ENCODE peak calls at places on chromosome 5, in seven cellular contexts. One of them, this sample, is unnamed.

GRCh38 chr5:7926296-7926695 is 57.3 kb downstream of the MTRR start:
- DNase-seq in ACHN: no peak
- DNase-seq in NCI-H345: no peak
- DNase-seq in NCI-H146: no peak
- DNase-seq in dorsolateral prefrontal cortex: no peak
- DNase-seq in GM13976: no peak
- DNase-seq in activated CD4-positive, alpha-beta memory T cell treated with anti-CD3 and anti-CD28 coated beads, Interleukin-2, amount 10 ng/mL, durations not matched to agents 7 days and 5 days: no peak
- DNase-seq in this sample: no peak

GRCh38 chr5:43389679-43390329 is 22.4 kb downstream of the CCL28 start:
- DNase-seq in NCI-H345: peak
- DNase-seq in GM13976: peak
- DNase-seq in dorsolateral prefrontal cortex: no peak
- DNase-seq in activated CD4-positive, alpha-beta memory T cell treated with anti-CD3 and anti-CD28 coated beads, Interleukin-2, amount 10 ng/mL, durations not matched to agents 7 days and 5 days: peak
- DNase-seq in NCI-H146: peak
- DNase-seq in ACHN: peak
- DNase-seq in this sample: peak

GRCh38 chr5:122743231-122743630 is 31.6 kb upstream of the SNX2 start:
- DNase-seq in GM13976: no peak
- DNase-seq in NCI-H345: no peak
- DNase-seq in dorsolateral prefrontal cortex: no peak
- DNase-seq in ACHN: no peak
- DNase-seq in NCI-H146: no peak
- DNase-seq in activated CD4-positive, alpha-beta memory T cell treated with anti-CD3 and anti-CD28 coated beads, Interleukin-2, amount 10 ng/mL, durations not matched to agents 7 days and 5 days: no peak
- DNase-seq in this sample: no peak

GRCh38 chr5:176774216-176775171 is 35.9 kb upstream of the UNC5A start:
- DNase-seq in NCI-H146: no peak
- DNase-seq in GM13976: peak
- DNase-seq in activated CD4-positive, alpha-beta memory T cell treated with anti-CD3 and anti-CD28 coated beads, Interleukin-2, amount 10 ng/mL, durations not matched to agents 7 days and 5 days: no peak
- DNase-seq in ACHN: no peak
- DNase-seq in dorsolateral prefrontal cortex: peak
- DNase-seq in NCI-H345: no peak
- DNase-seq in this sample: no peak

GRCh38 chr5:88836195-88836838 is 46.7 kb downstream of the MEF2C start:
- DNase-seq in NCI-H146: no peak
- DNase-seq in ACHN: peak
- DNase-seq in GM13976: no peak
- DNase-seq in activated CD4-positive, alpha-beta memory T cell treated with anti-CD3 and anti-CD28 coated beads, Interleukin-2, amount 10 ng/mL, durations not matched to agents 7 days and 5 days: no peak
- DNase-seq in dorsolateral prefrontal cortex: no peak
- DNase-seq in NCI-H345: no peak
- DNase-seq in this sample: no peak

GRCh38 chr5:124744170-124744911 is 2.1 kb downstream of the ZNF608 start:
- DNase-seq in dorsolateral prefrontal cortex: peak
- DNase-seq in NCI-H345: no peak
- DNase-seq in GM13976: no peak
- DNase-seq in NCI-H146: peak
- DNase-seq in activated CD4-positive, alpha-beta memory T cell treated with anti-CD3 and anti-CD28 coated beads, Interleukin-2, amount 10 ng/mL, durations not matched to agents 7 days and 5 days: no peak
- DNase-seq in ACHN: peak
- DNase-seq in this sample: no peak

GRCh38 chr5:82111191-82111590 is 139.4 kb downstream of the ATG10 start:
- DNase-seq in dorsolateral prefrontal cortex: no peak
- DNase-seq in NCI-H345: no peak
- DNase-seq in ACHN: no peak
- DNase-seq in GM13976: no peak
- DNase-seq in activated CD4-positive, alpha-beta memory T cell treated with anti-CD3 and anti-CD28 coated beads, Interleukin-2, amount 10 ng/mL, durations not matched to agents 7 days and 5 days: no peak
- DNase-seq in NCI-H146: no peak
- DNase-seq in this sample: no peak

GRCh38 chr5:166909926-166910325 is 1381.5 kb upstream of the WWC1 start:
- DNase-seq in GM13976: no peak
- DNase-seq in NCI-H345: no peak
- DNase-seq in dorsolateral prefrontal cortex: no peak
- DNase-seq in NCI-H146: no peak
- DNase-seq in activated CD4-positive, alpha-beta memory T cell treated with anti-CD3 and anti-CD28 coated beads, Interleukin-2, amount 10 ng/mL, durations not matched to agents 7 days and 5 days: no peak
- DNase-seq in ACHN: no peak
- DNase-seq in this sample: no peak

GRCh38 chr5:72587909-72588308 is 80.7 kb upstream of the ZNF366 start:
- DNase-seq in GM13976: no peak
- DNase-seq in dorsolateral prefrontal cortex: no peak
- DNase-seq in activated CD4-positive, alpha-beta memory T cell treated with anti-CD3 and anti-CD28 coated beads, Interleukin-2, amount 10 ng/mL, durations not matched to agents 7 days and 5 days: no peak
- DNase-seq in ACHN: no peak
- DNase-seq in NCI-H146: no peak
- DNase-seq in NCI-H345: no peak
- DNase-seq in this sample: no peak

GRCh38 chr5:67416133-67416937 is 219.7 kb upstream of the CD180 start:
- DNase-seq in GM13976: no peak
- DNase-seq in ACHN: no peak
- DNase-seq in activated CD4-positive, alpha-beta memory T cell treated with anti-CD3 and anti-CD28 coated beads, Interleukin-2, amount 10 ng/mL, durations not matched to agents 7 days and 5 days: no peak
- DNase-seq in NCI-H146: no peak
- DNase-seq in dorsolateral prefrontal cortex: no peak
- DNase-seq in NCI-H345: no peak
- DNase-seq in this sample: no peak

GRCh38 chr5:57456531-57457135 is 26.0 kb downstream of the ACTBL2 start:
- DNase-seq in activated CD4-positive, alpha-beta memory T cell treated with anti-CD3 and anti-CD28 coated beads, Interleukin-2, amount 10 ng/mL, durations not matched to agents 7 days and 5 days: no peak
- DNase-seq in dorsolateral prefrontal cortex: no peak
- DNase-seq in NCI-H345: no peak
- DNase-seq in GM13976: no peak
- DNase-seq in ACHN: no peak
- DNase-seq in NCI-H146: no peak
- DNase-seq in this sample: peak

GRCh38 chr5:175638305-175638704 is 19.6 kb upstream of the HRH2 start:
- DNase-seq in dorsolateral prefrontal cortex: no peak
- DNase-seq in NCI-H345: no peak
- DNase-seq in GM13976: no peak
- DNase-seq in activated CD4-positive, alpha-beta memory T cell treated with anti-CD3 and anti-CD28 coated beads, Interleukin-2, amount 10 ng/mL, durations not matched to agents 7 days and 5 days: no peak
- DNase-seq in NCI-H146: no peak
- DNase-seq in ACHN: no peak
- DNase-seq in this sample: no peak

GRCh38 chr5:94691947-94692346 is 73.5 kb downstream of the SLF1 start:
- DNase-seq in ACHN: peak
- DNase-seq in NCI-H146: peak
- DNase-seq in GM13976: no peak
- DNase-seq in NCI-H345: peak
- DNase-seq in dorsolateral prefrontal cortex: peak
- DNase-seq in activated CD4-positive, alpha-beta memory T cell treated with anti-CD3 and anti-CD28 coated beads, Interleukin-2, amount 10 ng/mL, durations not matched to agents 7 days and 5 days: no peak
- DNase-seq in this sample: no peak

GRCh38 chr5:180424094-180424493 is 70.1 kb upstream of the CNOT6 start:
- DNase-seq in dorsolateral prefrontal cortex: no peak
- DNase-seq in activated CD4-positive, alpha-beta memory T cell treated with anti-CD3 and anti-CD28 coated beads, Interleukin-2, amount 10 ng/mL, durations not matched to agents 7 days and 5 days: no peak
- DNase-seq in GM13976: no peak
- DNase-seq in NCI-H345: no peak
- DNase-seq in ACHN: no peak
- DNase-seq in NCI-H146: no peak
- DNase-seq in this sample: peak

GRCh38 chr5:51465165-51465564 is 81.9 kb downstream of the ISL1 start:
- DNase-seq in NCI-H345: no peak
- DNase-seq in ACHN: no peak
- DNase-seq in dorsolateral prefrontal cortex: no peak
- DNase-seq in activated CD4-positive, alpha-beta memory T cell treated with anti-CD3 and anti-CD28 coated beads, Interleukin-2, amount 10 ng/mL, durations not matched to agents 7 days and 5 days: no peak
- DNase-seq in GM13976: no peak
- DNase-seq in NCI-H146: peak
- DNase-seq in this sample: peak

GRCh38 chr5:1746371-1747078 is 53.1 kb downstream of the MRPL36 start:
- DNase-seq in ACHN: no peak
- DNase-seq in NCI-H345: no peak
- DNase-seq in NCI-H146: no peak
- DNase-seq in dorsolateral prefrontal cortex: peak
- DNase-seq in activated CD4-positive, alpha-beta memory T cell treated with anti-CD3 and anti-CD28 coated beads, Interleukin-2, amount 10 ng/mL, durations not matched to agents 7 days and 5 days: no peak
- DNase-seq in GM13976: no peak
- DNase-seq in this sample: no peak

GRCh38 chr5:159915913-159916840 is at the start of gene ADRA1B:
- DNase-seq in dorsolateral prefrontal cortex: peak
- DNase-seq in ACHN: peak
- DNase-seq in activated CD4-positive, alpha-beta memory T cell treated with anti-CD3 and anti-CD28 coated beads, Interleukin-2, amount 10 ng/mL, durations not matched to agents 7 days and 5 days: peak
- DNase-seq in NCI-H345: peak
- DNase-seq in NCI-H146: no peak
- DNase-seq in GM13976: peak
- DNase-seq in this sample: no peak

GRCh38 chr5:4576161-4576748 is 563.9 kb upstream of the ADAMTS16 start:
- DNase-seq in NCI-H345: no peak
- DNase-seq in activated CD4-positive, alpha-beta memory T cell treated with anti-CD3 and anti-CD28 coated beads, Interleukin-2, amount 10 ng/mL, durations not matched to agents 7 days and 5 days: no peak
- DNase-seq in GM13976: no peak
- DNase-seq in NCI-H146: no peak
- DNase-seq in ACHN: no peak
- DNase-seq in dorsolateral prefrontal cortex: no peak
- DNase-seq in this sample: no peak

GRCh38 chr5:119476341-119476740 is 24.0 kb downstream of the HSD17B4 start:
- DNase-seq in dorsolateral prefrontal cortex: no peak
- DNase-seq in GM13976: no peak
- DNase-seq in ACHN: no peak
- DNase-seq in activated CD4-positive, alpha-beta memory T cell treated with anti-CD3 and anti-CD28 coated beads, Interleukin-2, amount 10 ng/mL, durations not matched to agents 7 days and 5 days: no peak
- DNase-seq in NCI-H146: no peak
- DNase-seq in NCI-H345: no peak
- DNase-seq in this sample: no peak